ENCODE peak calls at places on chromosomes 2 and 18, in ten cellular contexts. One of them, this sample, is unnamed. For H3K4me1, the result is how much of the 10 kb centered on the place peaks cover.

GRCh38 chr2:26650713-26651457 is 9.7 kb upstream of the CIB4 start:
- DNase-seq in gastrocnemius medialis: no peak
- DNase-seq in body of pancreas: no peak
- DNase-seq in stomach: peak
- DNase-seq in A549: no peak
- DNase-seq in heart left ventricle: no peak
- DNase-seq in Peyer's patch: peak
- DNase-seq in ovary: no peak
- DNase-seq in transverse colon: no peak
- DNase-seq in prostate gland: no peak
- DNase-seq in this sample: no peak

GRCh38 chr2:240111253-240111652 is 24.9 kb downstream of the COPS9 start:
- DNase-seq in gastrocnemius medialis: no peak
- DNase-seq in body of pancreas: no peak
- DNase-seq in stomach: no peak
- DNase-seq in A549: no peak
- DNase-seq in heart left ventricle: no peak
- DNase-seq in Peyer's patch: no peak
- DNase-seq in ovary: no peak
- DNase-seq in transverse colon: no peak
- DNase-seq in prostate gland: no peak
- DNase-seq in this sample: no peak

GRCh38 chr2:26409785-26410184 is 8.1 kb downstream of the DRC1 start:
- DNase-seq in gastrocnemius medialis: no peak
- DNase-seq in body of pancreas: no peak
- DNase-seq in stomach: no peak
- DNase-seq in A549: no peak
- DNase-seq in heart left ventricle: no peak
- DNase-seq in Peyer's patch: no peak
- DNase-seq in ovary: no peak
- DNase-seq in transverse colon: no peak
- DNase-seq in prostate gland: no peak
- DNase-seq in this sample: no peak

GRCh38 chr18:24762417-24762816 is 302.0 kb downstream of the HRH4 start:
- DNase-seq in gastrocnemius medialis: no peak
- DNase-seq in body of pancreas: no peak
- DNase-seq in stomach: no peak
- DNase-seq in A549: no peak
- DNase-seq in heart left ventricle: no peak
- DNase-seq in Peyer's patch: no peak
- DNase-seq in ovary: no peak
- DNase-seq in transverse colon: no peak
- DNase-seq in prostate gland: no peak
- DNase-seq in this sample: no peak

GRCh38 chr2:203650860-203651613 is 55.4 kb upstream of the CD28 start:
- DNase-seq in gastrocnemius medialis: peak
- DNase-seq in body of pancreas: peak
- DNase-seq in stomach: peak
- DNase-seq in A549: peak
- DNase-seq in heart left ventricle: no peak
- DNase-seq in Peyer's patch: peak
- DNase-seq in ovary: no peak
- DNase-seq in transverse colon: peak
- DNase-seq in prostate gland: peak
- DNase-seq in this sample: no peak

GRCh38 chr2:140117371-140117770 is 1337.2 kb upstream of the NXPH2 start:
- DNase-seq in gastrocnemius medialis: no peak
- DNase-seq in body of pancreas: no peak
- DNase-seq in stomach: no peak
- DNase-seq in A549: no peak
- DNase-seq in heart left ventricle: no peak
- DNase-seq in Peyer's patch: no peak
- DNase-seq in ovary: no peak
- DNase-seq in transverse colon: no peak
- DNase-seq in prostate gland: no peak
- DNase-seq in this sample: no peak

GRCh38 chr18:9101730-9102390 is 639 bp upstream of the NDUFV2 start:
- DNase-seq in gastrocnemius medialis: no peak
- DNase-seq in body of pancreas: no peak
- DNase-seq in stomach: no peak
- DNase-seq in A549: peak
- DNase-seq in heart left ventricle: no peak
- DNase-seq in Peyer's patch: no peak
- DNase-seq in ovary: no peak
- DNase-seq in transverse colon: no peak
- DNase-seq in prostate gland: no peak
- DNase-seq in this sample: no peak

GRCh38 chr2:80299672-80300071 is 4.9 kb downstream of the LRRTM1 start:
- DNase-seq in gastrocnemius medialis: no peak
- DNase-seq in body of pancreas: no peak
- DNase-seq in stomach: no peak
- DNase-seq in A549: no peak
- DNase-seq in heart left ventricle: no peak
- DNase-seq in Peyer's patch: no peak
- DNase-seq in ovary: no peak
- DNase-seq in transverse colon: no peak
- DNase-seq in prostate gland: no peak
- DNase-seq in this sample: no peak

GRCh38 chr2:153568105-153568504 is 89.5 kb upstream of the RPRM start:
- DNase-seq in gastrocnemius medialis: no peak
- DNase-seq in body of pancreas: peak
- DNase-seq in stomach: no peak
- DNase-seq in A549: no peak
- DNase-seq in heart left ventricle: no peak
- DNase-seq in Peyer's patch: no peak
- DNase-seq in ovary: no peak
- DNase-seq in transverse colon: no peak
- DNase-seq in prostate gland: no peak
- DNase-seq in this sample: no peak

GRCh38 chr2:29314816-29315571 is 199.8 kb downstream of the CLIP4 start:
- DNase-seq in gastrocnemius medialis: no peak
- DNase-seq in body of pancreas: no peak
- DNase-seq in stomach: peak
- DNase-seq in A549: no peak
- DNase-seq in heart left ventricle: no peak
- DNase-seq in Peyer's patch: peak
- DNase-seq in ovary: no peak
- DNase-seq in transverse colon: peak
- DNase-seq in prostate gland: peak
- DNase-seq in this sample: no peak

GRCh38 chr2:3480352-3481010 is 38.9 kb downstream of the ADI1 start:
- DNase-seq in gastrocnemius medialis: no peak
- DNase-seq in body of pancreas: peak
- DNase-seq in stomach: peak
- DNase-seq in A549: no peak
- DNase-seq in heart left ventricle: peak
- DNase-seq in Peyer's patch: peak
- DNase-seq in ovary: no peak
- DNase-seq in transverse colon: peak
- DNase-seq in prostate gland: no peak
- DNase-seq in this sample: no peak

GRCh38 chr2:217846321-217846743 is 156.5 kb downstream of the TNS1 start:
- DNase-seq in gastrocnemius medialis: peak
- DNase-seq in body of pancreas: peak
- DNase-seq in stomach: peak
- DNase-seq in A549: no peak
- DNase-seq in heart left ventricle: peak
- DNase-seq in Peyer's patch: no peak
- DNase-seq in ovary: no peak
- DNase-seq in transverse colon: no peak
- DNase-seq in prostate gland: no peak
- DNase-seq in this sample: no peak
- H3K4me1 ChIP-seq in gastrocnemius medialis: half or more
- H3K4me1 ChIP-seq in body of pancreas: under half
- H3K4me1 ChIP-seq in stomach: under half
- H3K4me1 ChIP-seq in A549: under half
- H3K4me1 ChIP-seq in heart left ventricle: half or more
- H3K4me1 ChIP-seq in Peyer's patch: under half
- H3K4me1 ChIP-seq in ovary: under half
- H3K4me1 ChIP-seq in transverse colon: under half
- H3K4me1 ChIP-seq in prostate gland: under half
- H3K4me1 ChIP-seq in this sample: under half

DNA sequence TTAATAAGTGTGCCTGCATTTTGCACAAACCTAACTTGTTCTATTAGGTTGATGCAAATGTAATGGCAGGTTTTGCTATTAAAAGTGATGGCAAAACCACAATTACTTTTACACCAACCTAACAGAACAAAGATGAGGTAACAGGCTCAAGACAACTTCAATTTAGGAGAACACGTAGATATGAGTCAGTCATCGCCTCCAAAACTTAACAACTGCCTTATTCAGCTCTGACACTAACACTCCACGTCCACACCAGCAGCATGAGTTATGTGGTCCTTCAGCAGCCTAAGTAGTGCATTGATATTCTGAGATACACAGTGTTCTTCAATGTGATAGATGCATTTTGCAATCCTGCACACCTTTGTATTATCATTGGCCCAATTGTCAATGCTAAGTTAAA is 1175.1 kb upstream of the ACVR2A start:
- DNase-seq in gastrocnemius medialis: no peak
- DNase-seq in body of pancreas: no peak
- DNase-seq in stomach: no peak
- DNase-seq in A549: no peak
- DNase-seq in heart left ventricle: no peak
- DNase-seq in Peyer's patch: no peak
- DNase-seq in ovary: no peak
- DNase-seq in transverse colon: no peak
- DNase-seq in prostate gland: no peak
- DNase-seq in this sample: no peak
- TF ChIP-seq POLR2A in gastrocnemius medialis: no peak
- TF ChIP-seq POLR2A in body of pancreas: no peak
- TF ChIP-seq POLR2A in stomach: no peak
- TF ChIP-seq POLR2A in A549: no peak
- TF ChIP-seq POLR2A in heart left ventricle: no peak
- TF ChIP-seq POLR2A in Peyer's patch: no peak
- TF ChIP-seq POLR2A in ovary: no peak
- TF ChIP-seq POLR2A in transverse colon: no peak
- TF ChIP-seq POLR2A in prostate gland: no peak
- TF ChIP-seq POLR2A in this sample: no peak

GRCh38 chr2:130899306-130899705 is 62.6 kb downstream of the ARHGEF4 start:
- DNase-seq in gastrocnemius medialis: no peak
- DNase-seq in body of pancreas: no peak
- DNase-seq in stomach: no peak
- DNase-seq in A549: no peak
- DNase-seq in heart left ventricle: no peak
- DNase-seq in Peyer's patch: no peak
- DNase-seq in ovary: no peak
- DNase-seq in transverse colon: no peak
- DNase-seq in prostate gland: no peak
- DNase-seq in this sample: no peak
- H3K4me1 ChIP-seq in gastrocnemius medialis: under half
- H3K4me1 ChIP-seq in body of pancreas: under half
- H3K4me1 ChIP-seq in stomach: under half
- H3K4me1 ChIP-seq in A549: under half
- H3K4me1 ChIP-seq in heart left ventricle: under half
- H3K4me1 ChIP-seq in Peyer's patch: under half
- H3K4me1 ChIP-seq in ovary: under half
- H3K4me1 ChIP-seq in transverse colon: under half
- H3K4me1 ChIP-seq in prostate gland: under half
- H3K4me1 ChIP-seq in this sample: under half

GRCh38 chr18:76822510-76823165 is at the start of gene ZNF236:
- DNase-seq in gastrocnemius medialis: peak
- DNase-seq in body of pancreas: peak
- DNase-seq in stomach: peak
- DNase-seq in A549: peak
- DNase-seq in heart left ventricle: peak
- DNase-seq in Peyer's patch: peak
- DNase-seq in ovary: peak
- DNase-seq in transverse colon: peak
- DNase-seq in prostate gland: peak
- DNase-seq in this sample: no peak
- TF ChIP-seq POLR2A in gastrocnemius medialis: peak
- TF ChIP-seq POLR2A in body of pancreas: peak
- TF ChIP-seq POLR2A in stomach: no peak
- TF ChIP-seq POLR2A in A549: peak
- TF ChIP-seq POLR2A in heart left ventricle: peak
- TF ChIP-seq POLR2A in Peyer's patch: peak
- TF ChIP-seq POLR2A in ovary: peak
- TF ChIP-seq POLR2A in transverse colon: no peak
- TF ChIP-seq POLR2A in prostate gland: peak
- TF ChIP-seq POLR2A in this sample: peak

DNA sequence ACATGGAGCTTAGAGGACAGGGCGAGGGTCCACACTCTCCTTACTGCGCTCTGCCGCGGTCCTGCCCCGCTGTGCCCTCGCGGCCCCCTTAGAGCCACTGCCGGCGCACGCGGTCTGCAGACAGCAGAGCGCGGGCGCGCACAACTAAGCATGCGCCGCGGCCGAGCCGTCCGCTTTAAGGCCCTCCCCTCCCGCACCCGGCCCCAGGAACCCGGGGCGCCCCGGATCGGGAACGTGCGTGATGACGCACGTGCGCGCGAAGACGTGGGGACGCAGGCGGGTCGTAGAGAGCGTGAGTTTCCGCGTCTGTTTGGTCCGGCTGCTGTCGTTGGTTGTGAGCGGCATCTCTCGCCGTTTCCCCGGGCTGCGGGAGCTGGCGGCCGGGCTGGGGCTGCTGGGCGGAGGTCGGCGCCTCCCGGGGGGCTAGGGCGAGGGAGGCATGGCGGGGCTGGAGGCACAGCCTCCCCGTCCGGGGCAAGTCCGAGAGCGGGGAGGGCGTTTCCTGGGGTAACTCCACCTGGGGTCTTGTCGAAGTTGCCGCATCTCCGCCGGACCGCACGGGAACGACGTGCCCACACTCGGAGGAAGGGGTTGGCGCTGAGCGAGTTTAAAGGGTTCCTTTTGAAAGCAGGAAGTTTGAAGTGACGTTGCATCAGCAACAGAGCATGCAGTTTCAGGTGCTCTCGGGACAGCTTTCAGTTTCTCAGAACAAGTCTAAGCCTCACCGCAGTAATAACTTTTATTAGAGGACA is at the start of gene RHBDD1:
- DNase-seq in gastrocnemius medialis: peak
- DNase-seq in body of pancreas: peak
- DNase-seq in stomach: peak
- DNase-seq in A549: peak
- DNase-seq in heart left ventricle: peak
- DNase-seq in Peyer's patch: peak
- DNase-seq in ovary: peak
- DNase-seq in transverse colon: peak
- DNase-seq in prostate gland: peak
- DNase-seq in this sample: peak
- H3K4me1 ChIP-seq in gastrocnemius medialis: under half
- H3K4me1 ChIP-seq in body of pancreas: under half
- H3K4me1 ChIP-seq in stomach: under half
- H3K4me1 ChIP-seq in A549: under half
- H3K4me1 ChIP-seq in heart left ventricle: under half
- H3K4me1 ChIP-seq in Peyer's patch: under half
- H3K4me1 ChIP-seq in ovary: under half
- H3K4me1 ChIP-seq in transverse colon: under half
- H3K4me1 ChIP-seq in prostate gland: under half
- H3K4me1 ChIP-seq in this sample: under half

This sample was measured in esophagus squamous epithelium.